ENCODE peak calls at places on chromosomes 3 and 15, in six cellular contexts. Y, J, U, K, F and X are unnamed samples.
A peak's percentile ranks its signal among the peaks of the same experiment; 100 is the strongest.

GRCh38 chr3:172840463-172840862 is 89.9 kb downstream of the ECT2 start:
- DNase-seq in Y (no peak), J (no peak), U (no peak), K (no peak), F (no peak), X (no peak)

GRCh38 chr3:110859340-110859739 is 212.3 kb upstream of the NECTIN3 start:
- DNase-seq in Y (no peak), J (no peak), U (no peak), K (no peak), F (no peak), X (no peak)

GRCh38 chr3:190534386-190534785 is 20.5 kb downstream of the IL1RAP start:
- DNase-seq in Y (no peak), J (no peak), U (no peak), K (no peak), F (no peak), X (no peak)

GRCh38 chr3:181210275-181210674 is 220.7 kb upstream of the DNAJC19 start:
- DNase-seq in Y (no peak), J (no peak), U (peak; percentile 4), K (no peak), F (no peak), X (no peak)

GRCh38 chr3:181782306-181782924 is 70.7 kb downstream of the SOX2 start:
- DNase-seq in Y (no peak), J (no peak), U (no peak), K (no peak), F (peak; percentile 17), X (no peak)

GRCh38 chr3:186362988-186363387 is 954 bp upstream of the DGKG start:
- DNase-seq in Y (no peak), J (no peak), U (no peak), K (no peak), F (no peak), X (no peak)

GRCh38 chr15:38954090-38954489 is 389.5 kb upstream of the RASGRP1 start:
- DNase-seq in Y (no peak), J (no peak), U (no peak), K (no peak), F (no peak), X (no peak)

GRCh38 chr3:180320631-180321030 is 281.3 kb upstream of the TTC14 start:
- DNase-seq in Y (no peak), J (no peak), U (no peak), K (no peak), F (no peak), X (no peak)

GRCh38 chr3:177729939-177730700 is 532.8 kb upstream of the TBL1XR1 start:
- DNase-seq in Y (no peak), J (no peak), U (no peak), K (no peak), F (no peak), X (no peak)

GRCh38 chr3:16122155-16122554 is 52.3 kb upstream of the GALNT15 start:
- DNase-seq in Y (no peak), J (no peak), U (no peak), K (no peak), F (no peak), X (no peak)

GRCh38 chr3:172142074-172143059 is 103.0 kb downstream of the FNDC3B start:
- DNase-seq in Y (no peak), J (no peak), U (no peak), K (peak; percentile 94), F (no peak), X (no peak)

GRCh38 chr3:11536132-11536935 is 107.4 kb downstream of the VGLL4 start:
- DNase-seq in Y (no peak), J (no peak), U (peak; percentile 65), K (no peak), F (no peak), X (no peak)

DNA sequence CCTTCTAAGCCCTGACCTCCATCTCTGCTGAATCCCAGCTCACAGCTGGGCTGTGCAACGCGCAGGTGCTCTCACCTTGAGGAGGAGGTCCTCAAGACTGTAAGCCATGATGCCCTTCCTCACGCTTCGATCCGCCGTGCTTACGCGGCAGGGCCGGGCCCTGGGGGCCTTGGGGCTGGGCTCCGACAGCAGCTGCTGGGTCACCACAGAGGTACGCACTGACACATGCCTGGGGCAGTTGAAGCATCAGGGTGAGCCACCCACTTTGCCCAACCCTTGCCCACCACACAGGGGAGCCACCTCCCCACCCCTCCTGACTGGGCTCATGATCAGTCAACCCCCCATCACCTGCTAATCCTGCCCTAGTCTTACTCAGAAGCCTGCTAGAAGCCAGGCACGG is 3.1 kb downstream of the CIDEC start:
- DNase-seq in Y (no peak), J (no peak), U (no peak), K (no peak), F (no peak), X (no peak)
- TF ChIP-seq TAF1 in Y (no peak), J (no peak), U (no peak), K (no peak), F (no peak), X (no peak)

GRCh38 chr3:102668247-102668646 is 233.4 kb downstream of the ZPLD1 start:
- DNase-seq in Y (no peak), J (no peak), U (no peak), K (no peak), F (no peak), X (no peak)
- TF ChIP-seq POLR2A in Y (no peak), J (no peak), U (no peak), K (no peak), F (no peak), X (no peak)

GRCh38 chr3:42257007-42257406 is 9.0 kb downstream of the CCK start:
- DNase-seq in Y (no peak), J (no peak), U (no peak), K (no peak), F (no peak), X (no peak)

GRCh38 chr3:42254566-42254965 is 11.4 kb downstream of the CCK start:
- DNase-seq in Y (no peak), J (no peak), U (no peak), K (no peak), F (no peak), X (no peak)

GRCh38 chr3:42250761-42251160 is 15.2 kb downstream of the CCK start:
- DNase-seq in Y (no peak), J (no peak), U (no peak), K (no peak), F (no peak), X (no peak)

GRCh38 chr3:42256135-42256819 is 9.7 kb downstream of the CCK start:
- DNase-seq in Y (no peak), J (no peak), U (no peak), K (no peak), F (no peak), X (no peak)
- TF ChIP-seq TAF1 in Y (no peak), J (no peak), U (no peak), K (no peak), F (no peak), X (no peak)

DNA sequence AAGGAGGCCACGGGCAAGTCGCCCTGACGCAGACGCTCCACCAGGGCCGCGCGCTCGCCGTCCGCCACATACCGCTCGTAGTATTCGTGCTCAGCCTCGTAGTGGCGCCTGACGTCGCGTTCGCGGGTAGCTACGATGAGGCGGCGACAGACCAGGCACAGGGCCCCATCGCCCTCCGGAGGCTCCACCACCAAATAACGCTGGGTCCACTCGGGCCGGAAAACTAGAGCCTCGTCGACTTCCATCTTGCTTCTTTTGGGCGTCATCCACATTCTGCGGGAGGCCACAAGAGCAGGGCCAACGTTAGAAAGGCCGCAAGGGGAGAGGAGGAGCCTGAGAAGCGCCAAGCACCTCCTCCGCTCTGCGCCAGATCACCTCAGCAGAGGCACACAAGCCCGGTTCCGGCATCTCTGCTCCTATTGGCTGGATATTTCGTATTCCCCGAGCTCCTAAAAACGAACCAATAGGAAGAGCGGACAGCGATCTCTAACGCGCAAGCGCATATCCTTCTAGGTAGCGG is at the start of gene EPM2AIP1:
- DNase-seq in Y (peak; percentile 78), J (peak; percentile 85), U (no peak), K (no peak), F (peak; percentile 100), X (peak; percentile 77)
- TF ChIP-seq POLR2A in Y (peak; percentile 87), J (peak; percentile 89), U (peak; percentile 96), K (peak; percentile 92), F (peak; percentile 97), X (peak; percentile 92)

GRCh38 chr3:135990903-135991302 is 25.4 kb downstream of the PPP2R3A start:
- DNase-seq in Y (no peak), J (no peak), U (no peak), K (no peak), F (no peak), X (no peak)
- TF ChIP-seq TAF1 in Y (no peak), J (no peak), U (no peak), K (no peak), F (no peak), X (no peak)

GRCh38 chr3:122681294-122682015 is 816 bp downstream of the PARP14 start:
- DNase-seq in Y (no peak), J (peak; percentile 56), U (no peak), K (no peak), F (no peak), X (no peak)

GRCh38 chr3:122682016-122682374 is 1.4 kb downstream of the PARP14 start:
- DNase-seq in Y (no peak), J (no peak), U (no peak), K (no peak), F (no peak), X (no peak)

GRCh38 chr3:122679467-122680291 is 960 bp upstream of the PARP14 start:
- DNase-seq in Y (no peak), J (no peak), U (no peak), K (no peak), F (peak; percentile 43), X (no peak)

GRCh38 chr3:122679085-122679466 is 1.6 kb upstream of the PARP14 start:
- DNase-seq in Y (no peak), J (peak; percentile 82), U (peak; percentile 64), K (no peak), F (peak; percentile 63), X (peak; percentile 27)

GRCh38 chr3:122680381-122681293 is at the start of gene PARP14:
- DNase-seq in Y (peak; percentile 41), J (peak; percentile 75), U (peak; percentile 55), K (no peak), F (peak; percentile 54), X (peak; percentile 41)
- TF ChIP-seq POLR2A in Y (peak; percentile 90), J (peak; percentile 38), U (peak; percentile 49), K (peak; percentile 95), F (peak; percentile 29), X (peak; percentile 79)